ENCODE peak calls at places on chromosomes 7 and 10, in ten cellular contexts. One of them, this sample, is unnamed.

GRCh38 chr10:88343761-88344484 is 239.2 kb downstream of the RNLS start:
- DNase-seq in T-helper 9 cell: no peak
- DNase-seq in HFF-Myc: no peak
- DNase-seq in hepatic stellate cell: no peak
- DNase-seq in CD8-positive, alpha-beta memory T cell: no peak
- DNase-seq in frontal cortex: no peak
- DNase-seq in effector CD8-positive, alpha-beta T cell: no peak
- DNase-seq in NCI-H1092 treated with DMSO at 0.1 percent for 48 hours: no peak
- DNase-seq in progenitor cell of endocrine pancreas: no peak
- DNase-seq in NCI-H748 treated with DMSO at 0.1 percent for 48 hours: no peak
- DNase-seq in this sample: no peak

GRCh38 chr7:114158275-114158674 is 239.5 kb upstream of the PPP1R3A start:
- DNase-seq in T-helper 9 cell: no peak
- DNase-seq in HFF-Myc: no peak
- DNase-seq in hepatic stellate cell: no peak
- DNase-seq in CD8-positive, alpha-beta memory T cell: no peak
- DNase-seq in frontal cortex: no peak
- DNase-seq in effector CD8-positive, alpha-beta T cell: no peak
- DNase-seq in NCI-H1092 treated with DMSO at 0.1 percent for 48 hours: no peak
- DNase-seq in progenitor cell of endocrine pancreas: no peak
- DNase-seq in NCI-H748 treated with DMSO at 0.1 percent for 48 hours: no peak
- DNase-seq in this sample: no peak

GRCh38 chr7:112866424-112866823 is 76.2 kb upstream of the TMEM168 start:
- DNase-seq in T-helper 9 cell: no peak
- DNase-seq in HFF-Myc: no peak
- DNase-seq in hepatic stellate cell: no peak
- DNase-seq in CD8-positive, alpha-beta memory T cell: no peak
- DNase-seq in frontal cortex: no peak
- DNase-seq in effector CD8-positive, alpha-beta T cell: no peak
- DNase-seq in NCI-H1092 treated with DMSO at 0.1 percent for 48 hours: no peak
- DNase-seq in progenitor cell of endocrine pancreas: no peak
- DNase-seq in NCI-H748 treated with DMSO at 0.1 percent for 48 hours: no peak
- DNase-seq in this sample: no peak

GRCh38 chr7:45670227-45670626 is 96.1 kb downstream of the ADCY1 start:
- DNase-seq in T-helper 9 cell: no peak
- DNase-seq in HFF-Myc: no peak
- DNase-seq in hepatic stellate cell: no peak
- DNase-seq in CD8-positive, alpha-beta memory T cell: no peak
- DNase-seq in frontal cortex: no peak
- DNase-seq in effector CD8-positive, alpha-beta T cell: no peak
- DNase-seq in NCI-H1092 treated with DMSO at 0.1 percent for 48 hours: no peak
- DNase-seq in progenitor cell of endocrine pancreas: no peak
- DNase-seq in NCI-H748 treated with DMSO at 0.1 percent for 48 hours: no peak
- DNase-seq in this sample: no peak

GRCh38 chr7:27167170-27167505 is 1.8 kb upstream of the HOXA9 start:
- DNase-seq in T-helper 9 cell: no peak
- DNase-seq in HFF-Myc: no peak
- DNase-seq in hepatic stellate cell: no peak
- DNase-seq in CD8-positive, alpha-beta memory T cell: no peak
- DNase-seq in frontal cortex: no peak
- DNase-seq in effector CD8-positive, alpha-beta T cell: no peak
- DNase-seq in NCI-H1092 treated with DMSO at 0.1 percent for 48 hours: no peak
- DNase-seq in progenitor cell of endocrine pancreas: no peak
- DNase-seq in NCI-H748 treated with DMSO at 0.1 percent for 48 hours: no peak
- DNase-seq in this sample: peak

GRCh38 chr7:102988631-102989030 is 75.8 kb downstream of the LRRC17 start:
- DNase-seq in T-helper 9 cell: no peak
- DNase-seq in HFF-Myc: no peak
- DNase-seq in hepatic stellate cell: no peak
- DNase-seq in CD8-positive, alpha-beta memory T cell: no peak
- DNase-seq in frontal cortex: no peak
- DNase-seq in effector CD8-positive, alpha-beta T cell: no peak
- DNase-seq in NCI-H1092 treated with DMSO at 0.1 percent for 48 hours: no peak
- DNase-seq in progenitor cell of endocrine pancreas: no peak
- DNase-seq in NCI-H748 treated with DMSO at 0.1 percent for 48 hours: no peak
- DNase-seq in this sample: no peak

GRCh38 chr7:132709971-132710567 is 133.8 kb upstream of the PLXNA4 start:
- DNase-seq in T-helper 9 cell: no peak
- DNase-seq in HFF-Myc: peak
- DNase-seq in hepatic stellate cell: peak
- DNase-seq in CD8-positive, alpha-beta memory T cell: peak
- DNase-seq in frontal cortex: no peak
- DNase-seq in effector CD8-positive, alpha-beta T cell: no peak
- DNase-seq in NCI-H1092 treated with DMSO at 0.1 percent for 48 hours: no peak
- DNase-seq in progenitor cell of endocrine pancreas: no peak
- DNase-seq in NCI-H748 treated with DMSO at 0.1 percent for 48 hours: no peak
- DNase-seq in this sample: no peak

GRCh38 chr7:93203496-93203895 is 22.8 kb downstream of the HEPACAM2 start:
- DNase-seq in T-helper 9 cell: no peak
- DNase-seq in HFF-Myc: no peak
- DNase-seq in hepatic stellate cell: no peak
- DNase-seq in CD8-positive, alpha-beta memory T cell: no peak
- DNase-seq in frontal cortex: no peak
- DNase-seq in effector CD8-positive, alpha-beta T cell: no peak
- DNase-seq in NCI-H1092 treated with DMSO at 0.1 percent for 48 hours: peak
- DNase-seq in progenitor cell of endocrine pancreas: no peak
- DNase-seq in NCI-H748 treated with DMSO at 0.1 percent for 48 hours: peak
- DNase-seq in this sample: no peak

GRCh38 chr10:125624800-125625199 is 58.2 kb downstream of the TEX36 start:
- DNase-seq in T-helper 9 cell: no peak
- DNase-seq in HFF-Myc: no peak
- DNase-seq in hepatic stellate cell: no peak
- DNase-seq in CD8-positive, alpha-beta memory T cell: no peak
- DNase-seq in frontal cortex: no peak
- DNase-seq in effector CD8-positive, alpha-beta T cell: no peak
- DNase-seq in NCI-H1092 treated with DMSO at 0.1 percent for 48 hours: no peak
- DNase-seq in progenitor cell of endocrine pancreas: no peak
- DNase-seq in NCI-H748 treated with DMSO at 0.1 percent for 48 hours: no peak
- DNase-seq in this sample: no peak

GRCh38 chr10:28708921-28709461 is 31.7 kb downstream of the BAMBI start:
- DNase-seq in T-helper 9 cell: no peak
- DNase-seq in HFF-Myc: no peak
- DNase-seq in hepatic stellate cell: no peak
- DNase-seq in CD8-positive, alpha-beta memory T cell: no peak
- DNase-seq in frontal cortex: no peak
- DNase-seq in effector CD8-positive, alpha-beta T cell: no peak
- DNase-seq in NCI-H1092 treated with DMSO at 0.1 percent for 48 hours: no peak
- DNase-seq in progenitor cell of endocrine pancreas: no peak
- DNase-seq in NCI-H748 treated with DMSO at 0.1 percent for 48 hours: no peak
- DNase-seq in this sample: no peak

GRCh38 chr10:21808525-21808924 is 195.0 kb downstream of the DNAJC1 start:
- DNase-seq in T-helper 9 cell: no peak
- DNase-seq in HFF-Myc: no peak
- DNase-seq in hepatic stellate cell: no peak
- DNase-seq in CD8-positive, alpha-beta memory T cell: no peak
- DNase-seq in frontal cortex: no peak
- DNase-seq in effector CD8-positive, alpha-beta T cell: no peak
- DNase-seq in NCI-H1092 treated with DMSO at 0.1 percent for 48 hours: peak
- DNase-seq in progenitor cell of endocrine pancreas: no peak
- DNase-seq in NCI-H748 treated with DMSO at 0.1 percent for 48 hours: no peak
- DNase-seq in this sample: no peak

GRCh38 chr10:3126741-3127342 is 45.7 kb downstream of the PITRM1 start:
- DNase-seq in T-helper 9 cell: no peak
- DNase-seq in HFF-Myc: no peak
- DNase-seq in hepatic stellate cell: no peak
- DNase-seq in CD8-positive, alpha-beta memory T cell: no peak
- DNase-seq in frontal cortex: no peak
- DNase-seq in effector CD8-positive, alpha-beta T cell: no peak
- DNase-seq in NCI-H1092 treated with DMSO at 0.1 percent for 48 hours: peak
- DNase-seq in progenitor cell of endocrine pancreas: no peak
- DNase-seq in NCI-H748 treated with DMSO at 0.1 percent for 48 hours: peak
- DNase-seq in this sample: peak

GRCh38 chr10:69502589-69502988 is 51.3 kb downstream of the TSPAN15 start:
- DNase-seq in T-helper 9 cell: no peak
- DNase-seq in HFF-Myc: no peak
- DNase-seq in hepatic stellate cell: no peak
- DNase-seq in CD8-positive, alpha-beta memory T cell: no peak
- DNase-seq in frontal cortex: no peak
- DNase-seq in effector CD8-positive, alpha-beta T cell: no peak
- DNase-seq in NCI-H1092 treated with DMSO at 0.1 percent for 48 hours: no peak
- DNase-seq in progenitor cell of endocrine pancreas: no peak
- DNase-seq in NCI-H748 treated with DMSO at 0.1 percent for 48 hours: no peak
- DNase-seq in this sample: no peak

GRCh38 chr7:139562972-139563565 is 39.6 kb downstream of the CLEC2L start:
- DNase-seq in T-helper 9 cell: no peak
- DNase-seq in HFF-Myc: no peak
- DNase-seq in hepatic stellate cell: no peak
- DNase-seq in CD8-positive, alpha-beta memory T cell: no peak
- DNase-seq in frontal cortex: no peak
- DNase-seq in effector CD8-positive, alpha-beta T cell: no peak
- DNase-seq in NCI-H1092 treated with DMSO at 0.1 percent for 48 hours: no peak
- DNase-seq in progenitor cell of endocrine pancreas: no peak
- DNase-seq in NCI-H748 treated with DMSO at 0.1 percent for 48 hours: no peak
- DNase-seq in this sample: no peak

GRCh38 chr10:72092171-72092924 is 4.0 kb upstream of the SPOCK2 start:
- DNase-seq in T-helper 9 cell: no peak
- DNase-seq in HFF-Myc: no peak
- DNase-seq in hepatic stellate cell: no peak
- DNase-seq in CD8-positive, alpha-beta memory T cell: no peak
- DNase-seq in frontal cortex: no peak
- DNase-seq in effector CD8-positive, alpha-beta T cell: no peak
- DNase-seq in NCI-H1092 treated with DMSO at 0.1 percent for 48 hours: no peak
- DNase-seq in progenitor cell of endocrine pancreas: no peak
- DNase-seq in NCI-H748 treated with DMSO at 0.1 percent for 48 hours: no peak
- DNase-seq in this sample: no peak

GRCh38 chr7:8290645-8291308 is 28.8 kb upstream of the ICA1 start:
- DNase-seq in T-helper 9 cell: no peak
- DNase-seq in HFF-Myc: no peak
- DNase-seq in hepatic stellate cell: no peak
- DNase-seq in CD8-positive, alpha-beta memory T cell: no peak
- DNase-seq in frontal cortex: no peak
- DNase-seq in effector CD8-positive, alpha-beta T cell: no peak
- DNase-seq in NCI-H1092 treated with DMSO at 0.1 percent for 48 hours: peak
- DNase-seq in progenitor cell of endocrine pancreas: no peak
- DNase-seq in NCI-H748 treated with DMSO at 0.1 percent for 48 hours: peak
- DNase-seq in this sample: peak

GRCh38 chr10:62769574-62770242 is 34.8 kb upstream of the ADO start:
- DNase-seq in T-helper 9 cell: no peak
- DNase-seq in HFF-Myc: no peak
- DNase-seq in hepatic stellate cell: no peak
- DNase-seq in CD8-positive, alpha-beta memory T cell: no peak
- DNase-seq in frontal cortex: no peak
- DNase-seq in effector CD8-positive, alpha-beta T cell: no peak
- DNase-seq in NCI-H1092 treated with DMSO at 0.1 percent for 48 hours: no peak
- DNase-seq in progenitor cell of endocrine pancreas: no peak
- DNase-seq in NCI-H748 treated with DMSO at 0.1 percent for 48 hours: no peak
- DNase-seq in this sample: no peak

GRCh38 chr10:34764347-34764991 is 50.6 kb downstream of the PARD3 start:
- DNase-seq in T-helper 9 cell: no peak
- DNase-seq in HFF-Myc: no peak
- DNase-seq in hepatic stellate cell: no peak
- DNase-seq in CD8-positive, alpha-beta memory T cell: no peak
- DNase-seq in frontal cortex: no peak
- DNase-seq in effector CD8-positive, alpha-beta T cell: no peak
- DNase-seq in NCI-H1092 treated with DMSO at 0.1 percent for 48 hours: peak
- DNase-seq in progenitor cell of endocrine pancreas: no peak
- DNase-seq in NCI-H748 treated with DMSO at 0.1 percent for 48 hours: no peak
- DNase-seq in this sample: peak

GRCh38 chr10:72846225-72846624 is 47.3 kb upstream of the OIT3 start:
- DNase-seq in T-helper 9 cell: no peak
- DNase-seq in HFF-Myc: peak
- DNase-seq in hepatic stellate cell: no peak
- DNase-seq in CD8-positive, alpha-beta memory T cell: no peak
- DNase-seq in frontal cortex: no peak
- DNase-seq in effector CD8-positive, alpha-beta T cell: no peak
- DNase-seq in NCI-H1092 treated with DMSO at 0.1 percent for 48 hours: no peak
- DNase-seq in progenitor cell of endocrine pancreas: no peak
- DNase-seq in NCI-H748 treated with DMSO at 0.1 percent for 48 hours: no peak
- DNase-seq in this sample: no peak

GRCh38 chr10:118309911-118310310 is 32.2 kb downstream of the FAM204A start:
- DNase-seq in T-helper 9 cell: no peak
- DNase-seq in HFF-Myc: no peak
- DNase-seq in hepatic stellate cell: no peak
- DNase-seq in CD8-positive, alpha-beta memory T cell: no peak
- DNase-seq in frontal cortex: no peak
- DNase-seq in effector CD8-positive, alpha-beta T cell: no peak
- DNase-seq in NCI-H1092 treated with DMSO at 0.1 percent for 48 hours: no peak
- DNase-seq in progenitor cell of endocrine pancreas: no peak
- DNase-seq in NCI-H748 treated with DMSO at 0.1 percent for 48 hours: no peak
- DNase-seq in this sample: no peak

GRCh38 chr10:11387044-11387443 is 224.4 kb downstream of the USP6NL start:
- DNase-seq in T-helper 9 cell: no peak
- DNase-seq in HFF-Myc: no peak
- DNase-seq in hepatic stellate cell: no peak
- DNase-seq in CD8-positive, alpha-beta memory T cell: no peak
- DNase-seq in frontal cortex: no peak
- DNase-seq in effector CD8-positive, alpha-beta T cell: no peak
- DNase-seq in NCI-H1092 treated with DMSO at 0.1 percent for 48 hours: no peak
- DNase-seq in progenitor cell of endocrine pancreas: no peak
- DNase-seq in NCI-H748 treated with DMSO at 0.1 percent for 48 hours: no peak
- DNase-seq in this sample: no peak

GRCh38 chr7:116306409-116307048 is 96.2 kb downstream of the TES start:
- DNase-seq in T-helper 9 cell: no peak
- DNase-seq in HFF-Myc: no peak
- DNase-seq in hepatic stellate cell: no peak
- DNase-seq in CD8-positive, alpha-beta memory T cell: no peak
- DNase-seq in frontal cortex: no peak
- DNase-seq in effector CD8-positive, alpha-beta T cell: no peak
- DNase-seq in NCI-H1092 treated with DMSO at 0.1 percent for 48 hours: no peak
- DNase-seq in progenitor cell of endocrine pancreas: no peak
- DNase-seq in NCI-H748 treated with DMSO at 0.1 percent for 48 hours: no peak
- DNase-seq in this sample: no peak